ENCODE peak calls at places on chromosomes 5 and 9, in five cellular contexts. H is ovary, X is HT-29, C is hepatocyte, Z is activated T-cell treated with anti-CD3 and anti-CD28 coated beads for 24 hours. V is an unnamed sample.

GRCh38 chr9:93669116-93669957 is 93.0 kb downstream of the PHF2 start:
- DNase-seq in H (peak; percentile 8), X (no peak), C (no peak), Z (no peak), V (no peak)

GRCh38 chr5:891837-892389 is 688 bp downstream of the BRD9 start:
- DNase-seq in H (no peak), X (peak; percentile 63), C (peak; percentile 38), Z (no peak), V (peak; percentile 33)

GRCh38 chr5:44568519-44568918 is 179.3 kb upstream of the FGF10 start:
- DNase-seq in H (no peak), X (no peak), C (no peak), Z (no peak), V (no peak)

GRCh38 chr5:58751222-58751621 is 168.3 kb downstream of the RAB3C start:
- DNase-seq in H (no peak), X (peak; percentile 20), C (peak; percentile 31), Z (no peak), V (no peak)

GRCh38 chr9:108543251-108543768 is 312.5 kb downstream of the ACTL7B start:
- DNase-seq in H (no peak), X (peak; percentile 36), C (peak; percentile 58), Z (no peak), V (peak; percentile 63)

GRCh38 chr5:175859916-175860315 is 11.5 kb upstream of the CPLX2 start:
- DNase-seq in H (no peak), X (no peak), C (no peak), Z (no peak), V (no peak)

GRCh38 chr9:93668261-93668871 is 92.0 kb downstream of the PHF2 start:
- DNase-seq in H (no peak), X (no peak), C (no peak), Z (no peak), V (no peak)

GRCh38 chr9:70589571-70590263 is 175.3 kb upstream of the KLF9 start:
- DNase-seq in H (no peak), X (no peak), C (peak; percentile 32), Z (no peak), V (no peak)

GRCh38 chr5:12805165-12805698 is 901.0 kb upstream of the CTNND2 start:
- DNase-seq in H (no peak), X (no peak), C (no peak), Z (no peak), V (no peak)

GRCh38 chr9:128683340-128684064 is 5.5 kb upstream of the SET start:
- DNase-seq in H (peak; percentile 54), X (peak; percentile 72), C (peak; percentile 81), Z (peak; percentile 22), V (peak; percentile 68)

GRCh38 chr5:127849891-127850290 is 146.7 kb downstream of the CCDC192 start:
- DNase-seq in H (no peak), X (no peak), C (peak; percentile 37), Z (no peak), V (peak; percentile 60)

GRCh38 chr9:78369644-78370219 is 72.8 kb downstream of the PSAT1 start:
- DNase-seq in H (peak; percentile 72), X (peak; percentile 83), C (peak; percentile 84), Z (peak; percentile 24), V (peak; percentile 37)

GRCh38 chr5:116872986-116873385 is 298.4 kb upstream of the SEMA6A start:
- DNase-seq in H (no peak), X (no peak), C (no peak), Z (no peak), V (no peak)

GRCh38 chr5:123157797-123158528 is 68.9 kb downstream of the PRDM6 start:
- DNase-seq in H (no peak), X (peak; percentile 44), C (peak; percentile 63), Z (no peak), V (peak; percentile 90)

GRCh38 chr9:297104-297794 is 82.6 kb downstream of the DOCK8 start:
- DNase-seq in H (no peak), X (peak; percentile 72), C (peak; percentile 27), Z (no peak), V (no peak)

GRCh38 chr5:96455789-96456188 is 22.7 kb upstream of the PCSK1 start:
- DNase-seq in H (no peak), X (no peak), C (no peak), Z (no peak), V (no peak)

GRCh38 chr5:57738787-57739186 is 256.2 kb upstream of the ACTBL2 start:
- DNase-seq in H (no peak), X (no peak), C (no peak), Z (no peak), V (no peak)

GRCh38 chr9:95822583-95823431 is 52.7 kb upstream of the ERCC6L2 start:
- DNase-seq in H (no peak), X (peak; percentile 40), C (peak; percentile 54), Z (no peak), V (peak; percentile 42)

GRCh38 chr9:13139641-13140171 is 139.8 kb downstream of the MPDZ start:
- DNase-seq in H (no peak), X (peak; percentile 11), C (peak; percentile 68), Z (no peak), V (peak; percentile 1)

GRCh38 chr5:152514827-152515397 is 109.8 kb upstream of the NMUR2 start:
- DNase-seq in H (no peak), X (peak; percentile 56), C (peak; percentile 60), Z (no peak), V (peak; percentile 33)

GRCh38 chr5:77631166-77631582 is 7.3 kb downstream of the OTP start:
- DNase-seq in H (no peak), X (no peak), C (no peak), Z (no peak), V (no peak)

GRCh38 chr9:5178126-5178805 is 7.2 kb downstream of the INSL6 start:
- DNase-seq in H (no peak), X (no peak), C (no peak), Z (no peak), V (no peak)

GRCh38 chr5:95832664-95833063 is 10.1 kb upstream of the GLRX start:
- DNase-seq in H (no peak), X (no peak), C (no peak), Z (no peak), V (no peak)